ENCODE peak calls at places on chromosomes 3 and 15, in nine cellular contexts. I is KG1, R is A549, T is activated B cell treated with CpG ODN at 0.5 μM for 24 hours, S is WTC11, N is Daoy, F is DMS 273 treated with DMSO at 0.1 percent for 48 hours, W is H9, O is fibroblast of the conjunctiva. M is an unnamed sample.

GRCh38 chr3:10763248-10763620 is 52.8 kb upstream of the SLC6A11 start:
- DNase-seq in W (no peak), I (no peak), S (no peak), N (no peak), T (no peak), F (no peak), R (no peak), O (no peak), M (no peak)

GRCh38 chr15:58415636-58416035 is 16.2 kb upstream of the LIPC start:
- DNase-seq in I (no peak), O (no peak), F (no peak), S (no peak), W (no peak), R (no peak), N (no peak), T (no peak), M (no peak)

GRCh38 chr3:188489639-188490405 is 335.9 kb downstream of the LPP start:
- DNase-seq in W (no peak), N (no peak), I (no peak), T (no peak), O (no peak), S (no peak), F (no peak), R (no peak), M (no peak)

GRCh38 chr3:61907210-61907609 is 345.8 kb downstream of the PTPRG start:
- DNase-seq in T (no peak), W (no peak), F (no peak), S (no peak), O (no peak), N (no peak), R (no peak), I (no peak), M (no peak)

GRCh38 chr3:141659821-141660597 is 78.1 kb upstream of the RNF7 start:
- DNase-seq in I (no peak), T (no peak), F (peak), S (peak), O (no peak), W (peak), R (peak), N (peak), M (peak)

GRCh38 chr15:49492834-49493233 is 69.8 kb downstream of the FGF7 start:
- DNase-seq in N (no peak), O (no peak), W (no peak), I (no peak), R (no peak), F (no peak), S (no peak), T (no peak), M (no peak)

GRCh38 chr15:55016225-55016624 is 180.5 kb downstream of the RSL24D1 start:
- DNase-seq in I (no peak), F (no peak), S (peak), W (no peak), T (no peak), O (no peak), R (no peak), N (no peak), M (no peak)

GRCh38 chr3:59820352-59820934 is 770.6 kb upstream of the CFAP20DC start:
- DNase-seq in N (peak), R (no peak), O (no peak), W (no peak), I (no peak), S (no peak), F (no peak), T (no peak), M (no peak)

GRCh38 chr15:38705421-38706219 is 141.0 kb upstream of the RASGRP1 start:
- DNase-seq in F (no peak), S (no peak), I (no peak), N (no peak), T (no peak), R (no peak), O (no peak), W (no peak), M (peak)

GRCh38 chr15:101264011-101264410 is 12.2 kb upstream of the CHSY1 start:
- DNase-seq in R (no peak), F (no peak), W (no peak), O (no peak), S (no peak), I (no peak), T (no peak), N (no peak), M (no peak)

GRCh38 chr3:176587089-176587488 is 610.2 kb downstream of the TBL1XR1 start:
- DNase-seq in S (no peak), F (no peak), R (no peak), I (no peak), O (no peak), N (no peak), T (no peak), W (no peak), M (no peak)

GRCh38 chr3:112333002-112333385 is at the start of gene CD200:
- DNase-seq in S (peak), I (peak), T (peak), O (peak), W (peak), R (no peak), N (peak), F (no peak), M (peak)

GRCh38 chr15:83784975-83785374 is 131.1 kb downstream of the ADAMTSL3 start:
- DNase-seq in T (no peak), N (peak), I (no peak), W (no peak), F (no peak), O (peak), S (no peak), R (no peak), M (no peak)

GRCh38 chr15:38626443-38627050 is 61.9 kb upstream of the RASGRP1 start:
- DNase-seq in R (no peak), F (no peak), S (no peak), I (no peak), N (no peak), O (no peak), T (no peak), W (no peak), M (no peak)

GRCh38 chr3:150727653-150728502 is 24.2 kb upstream of the ERICH6 start:
- DNase-seq in T (no peak), O (no peak), F (no peak), S (no peak), R (no peak), W (no peak), N (no peak), I (no peak), M (no peak)

GRCh38 chr3:51672083-51672475 is 1.0 kb downstream of the TEX264 start:
- DNase-seq in F (no peak), S (no peak), R (no peak), T (no peak), N (no peak), W (no peak), O (no peak), I (no peak), M (no peak)

GRCh38 chr15:42832577-42832976 is 88.0 kb downstream of the TTBK2 start:
- DNase-seq in T (no peak), I (no peak), N (peak), R (peak), O (peak), F (no peak), W (no peak), S (no peak), M (no peak)

GRCh38 chr3:41418961-41419691 is 219.8 kb downstream of the CTNNB1 start:
- DNase-seq in R (peak), T (no peak), I (peak), N (peak), S (no peak), W (peak), F (no peak), O (peak), M (no peak)

GRCh38 chr15:95603802-95604201 is 726.7 kb upstream of the NR2F2 start:
- DNase-seq in R (no peak), F (no peak), W (no peak), I (no peak), T (no peak), S (no peak), O (no peak), N (no peak), M (peak)

GRCh38 chr3:35651888-35652287 is 12.6 kb downstream of the ARPP21 start:
- DNase-seq in N (peak), S (no peak), R (peak), W (no peak), O (no peak), F (no peak), T (no peak), I (no peak), M (no peak)

M was measured in left kidney.